ENCODE peak calls at places on chromosomes 11 and 22, in seven cellular contexts. One of them, this sample, is unnamed. For H3K9me3, the result is how much of the 10 kb centered on the place peaks cover.

GRCh38 chr11:119797137-119797611 is 68.2 kb upstream of the NECTIN1 start:
- DNase-seq in A549: no peak
- DNase-seq in sigmoid colon: no peak
- DNase-seq in PC-3: no peak
- DNase-seq in SK-N-SH: no peak
- DNase-seq in fibroblast of lung: no peak
- DNase-seq in HCT116: no peak
- DNase-seq in this sample: no peak

GRCh38 chr11:8739309-8739793 is 56.8 kb downstream of the RPL27A start:
- DNase-seq in A549: peak
- DNase-seq in sigmoid colon: peak
- DNase-seq in PC-3: no peak
- DNase-seq in SK-N-SH: no peak
- DNase-seq in fibroblast of lung: no peak
- DNase-seq in HCT116: no peak
- DNase-seq in this sample: no peak

GRCh38 chr11:14908214-14908880 is 16.3 kb upstream of the CYP2R1 start:
- DNase-seq in A549: peak
- DNase-seq in sigmoid colon: no peak
- DNase-seq in PC-3: peak
- DNase-seq in SK-N-SH: peak
- DNase-seq in fibroblast of lung: peak
- DNase-seq in HCT116: peak
- DNase-seq in this sample: no peak

GRCh38 chr11:17753641-17754040 is 19.1 kb downstream of the KCNC1 start:
- DNase-seq in A549: no peak
- DNase-seq in sigmoid colon: no peak
- DNase-seq in PC-3: no peak
- DNase-seq in SK-N-SH: no peak
- DNase-seq in fibroblast of lung: no peak
- DNase-seq in HCT116: no peak
- DNase-seq in this sample: no peak

GRCh38 chr22:31652911-31653684 is 8.9 kb downstream of the PISD start:
- DNase-seq in A549: no peak
- DNase-seq in sigmoid colon: no peak
- DNase-seq in PC-3: peak
- DNase-seq in SK-N-SH: no peak
- DNase-seq in fibroblast of lung: no peak
- DNase-seq in HCT116: no peak
- DNase-seq in this sample: no peak

GRCh38 chr22:36548606-36549005 is 19.6 kb upstream of the EIF3D start:
- DNase-seq in A549: no peak
- DNase-seq in sigmoid colon: no peak
- DNase-seq in PC-3: no peak
- DNase-seq in SK-N-SH: no peak
- DNase-seq in fibroblast of lung: no peak
- DNase-seq in HCT116: no peak
- DNase-seq in this sample: no peak

GRCh38 chr11:46348986-46349401 is 1.7 kb downstream of the DGKZ start:
- DNase-seq in A549: no peak
- DNase-seq in sigmoid colon: no peak
- DNase-seq in PC-3: no peak
- DNase-seq in SK-N-SH: no peak
- DNase-seq in fibroblast of lung: no peak
- DNase-seq in HCT116: no peak
- DNase-seq in this sample: peak

GRCh38 chr22:43011079-43011478 is 3.9 kb downstream of the PACSIN2 start:
- DNase-seq in A549: no peak
- DNase-seq in sigmoid colon: no peak
- DNase-seq in PC-3: no peak
- DNase-seq in SK-N-SH: no peak
- DNase-seq in fibroblast of lung: peak
- DNase-seq in HCT116: no peak
- DNase-seq in this sample: no peak

GRCh38 chr11:76567261-76567660 is 103.3 kb downstream of the LRRC32 start:
- DNase-seq in A549: no peak
- DNase-seq in sigmoid colon: no peak
- DNase-seq in PC-3: no peak
- DNase-seq in SK-N-SH: no peak
- DNase-seq in fibroblast of lung: no peak
- DNase-seq in HCT116: no peak
- DNase-seq in this sample: no peak

GRCh38 chr11:68412593-68413475 is 47.7 kb upstream of the PPP6R3 start:
- DNase-seq in A549: no peak
- DNase-seq in sigmoid colon: no peak
- DNase-seq in PC-3: no peak
- DNase-seq in SK-N-SH: no peak
- DNase-seq in fibroblast of lung: peak
- DNase-seq in HCT116: no peak
- DNase-seq in this sample: no peak

GRCh38 chr22:31451709-31452571 is 37.7 kb downstream of the EIF4ENIF1 start:
- DNase-seq in A549: peak
- DNase-seq in sigmoid colon: no peak
- DNase-seq in PC-3: peak
- DNase-seq in SK-N-SH: peak
- DNase-seq in fibroblast of lung: peak
- DNase-seq in HCT116: peak
- DNase-seq in this sample: no peak

GRCh38 chr11:19730373-19730772 is 17.7 kb downstream of the NAV2 start:
- DNase-seq in A549: no peak
- DNase-seq in sigmoid colon: peak
- DNase-seq in PC-3: no peak
- DNase-seq in SK-N-SH: peak
- DNase-seq in fibroblast of lung: no peak
- DNase-seq in HCT116: no peak
- DNase-seq in this sample: no peak

GRCh38 chr11:87878373-87878779 is 296.9 kb downstream of the RAB38 start:
- DNase-seq in A549: peak
- DNase-seq in sigmoid colon: no peak
- DNase-seq in PC-3: peak
- DNase-seq in SK-N-SH: no peak
- DNase-seq in fibroblast of lung: peak
- DNase-seq in HCT116: peak
- DNase-seq in this sample: no peak

GRCh38 chr11:72821221-72821919 is 7.2 kb downstream of the ATG16L2 start:
- DNase-seq in A549: no peak
- DNase-seq in sigmoid colon: no peak
- DNase-seq in PC-3: no peak
- DNase-seq in SK-N-SH: no peak
- DNase-seq in fibroblast of lung: no peak
- DNase-seq in HCT116: no peak
- DNase-seq in this sample: peak

GRCh38 chr22:39292002-39292401 is 27.4 kb downstream of the RPL3 start:
- DNase-seq in A549: peak
- DNase-seq in sigmoid colon: no peak
- DNase-seq in PC-3: peak
- DNase-seq in SK-N-SH: no peak
- DNase-seq in fibroblast of lung: peak
- DNase-seq in HCT116: no peak
- DNase-seq in this sample: no peak

GRCh38 chr11:115564851-115565250 is 60.6 kb upstream of the CADM1 start:
- DNase-seq in A549: no peak
- DNase-seq in sigmoid colon: no peak
- DNase-seq in PC-3: no peak
- DNase-seq in SK-N-SH: no peak
- DNase-seq in fibroblast of lung: no peak
- DNase-seq in HCT116: no peak
- DNase-seq in this sample: no peak

GRCh38 chr11:1457326-1457680 is 29.3 kb downstream of the MOB2 start:
- DNase-seq in A549: no peak
- DNase-seq in sigmoid colon: no peak
- DNase-seq in PC-3: no peak
- DNase-seq in SK-N-SH: no peak
- DNase-seq in fibroblast of lung: no peak
- DNase-seq in HCT116: no peak
- DNase-seq in this sample: no peak

GRCh38 chr11:65439331-65440181 is 17.0 kb downstream of the NEAT1 start:
- DNase-seq in A549: peak
- DNase-seq in sigmoid colon: peak
- DNase-seq in PC-3: peak
- DNase-seq in SK-N-SH: no peak
- DNase-seq in fibroblast of lung: peak
- DNase-seq in HCT116: no peak
- DNase-seq in this sample: no peak

GRCh38 chr11:3345736-3346135 is 33.2 kb downstream of the ZNF195 start:
- DNase-seq in A549: no peak
- DNase-seq in sigmoid colon: no peak
- DNase-seq in PC-3: no peak
- DNase-seq in SK-N-SH: no peak
- DNase-seq in fibroblast of lung: no peak
- DNase-seq in HCT116: no peak
- DNase-seq in this sample: no peak

GRCh38 chr11:123166095-123166559 is 28.9 kb downstream of the CLMP start:
- DNase-seq in A549: peak
- DNase-seq in sigmoid colon: peak
- DNase-seq in PC-3: peak
- DNase-seq in SK-N-SH: peak
- DNase-seq in fibroblast of lung: peak
- DNase-seq in HCT116: no peak
- DNase-seq in this sample: peak

GRCh38 chr11:61996933-61997332 is 29.5 kb upstream of the FTH1 start:
- DNase-seq in A549: no peak
- DNase-seq in sigmoid colon: no peak
- DNase-seq in PC-3: no peak
- DNase-seq in SK-N-SH: no peak
- DNase-seq in fibroblast of lung: no peak
- DNase-seq in HCT116: no peak
- DNase-seq in this sample: peak

DNA sequence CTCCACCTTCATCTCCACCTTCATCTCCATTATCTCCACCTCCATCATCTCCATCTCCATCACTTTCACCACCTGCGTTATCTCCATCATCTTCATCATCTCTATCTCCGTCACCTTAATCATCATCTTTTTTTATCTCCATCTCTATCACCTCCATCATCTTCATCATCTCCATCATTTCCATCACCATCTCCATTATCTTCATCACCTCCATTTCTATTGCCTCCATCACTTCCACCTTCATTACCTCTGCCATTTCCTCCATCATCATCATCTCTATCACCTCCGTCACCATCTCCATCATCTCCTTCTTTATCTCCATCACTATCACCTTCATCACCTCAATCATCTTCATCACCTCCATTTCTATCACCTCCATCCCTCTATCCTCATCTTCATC is 573.5 kb downstream of the TBC1D22A start:
- DNase-seq in A549: no peak
- DNase-seq in sigmoid colon: no peak
- DNase-seq in PC-3: no peak
- DNase-seq in SK-N-SH: no peak
- DNase-seq in fibroblast of lung: no peak
- DNase-seq in HCT116: no peak
- DNase-seq in this sample: no peak
- H3K9me3 ChIP-seq in A549: under half
- H3K9me3 ChIP-seq in sigmoid colon: under half
- H3K9me3 ChIP-seq in PC-3: under half
- H3K9me3 ChIP-seq in SK-N-SH: under half
- H3K9me3 ChIP-seq in fibroblast of lung: under half
- H3K9me3 ChIP-seq in HCT116: under half
- H3K9me3 ChIP-seq in this sample: under half

GRCh38 chr11:34825315-34825669 is 90.9 kb downstream of the APIP start:
- DNase-seq in A549: no peak
- DNase-seq in sigmoid colon: no peak
- DNase-seq in PC-3: peak
- DNase-seq in SK-N-SH: no peak
- DNase-seq in fibroblast of lung: no peak
- DNase-seq in HCT116: peak
- DNase-seq in this sample: no peak

GRCh38 chr11:34826384-34826726 is 89.8 kb downstream of the APIP start:
- DNase-seq in A549: no peak
- DNase-seq in sigmoid colon: no peak
- DNase-seq in PC-3: no peak
- DNase-seq in SK-N-SH: no peak
- DNase-seq in fibroblast of lung: no peak
- DNase-seq in HCT116: no peak
- DNase-seq in this sample: no peak

GRCh38 chr11:34827239-34827638 is 88.9 kb downstream of the APIP start:
- DNase-seq in A549: no peak
- DNase-seq in sigmoid colon: no peak
- DNase-seq in PC-3: no peak
- DNase-seq in SK-N-SH: no peak
- DNase-seq in fibroblast of lung: no peak
- DNase-seq in HCT116: no peak
- DNase-seq in this sample: no peak

GRCh38 chr11:34824425-34824824 is 91.8 kb downstream of the APIP start:
- DNase-seq in A549: no peak
- DNase-seq in sigmoid colon: no peak
- DNase-seq in PC-3: no peak
- DNase-seq in SK-N-SH: no peak
- DNase-seq in fibroblast of lung: no peak
- DNase-seq in HCT116: no peak
- DNase-seq in this sample: no peak

DNA sequence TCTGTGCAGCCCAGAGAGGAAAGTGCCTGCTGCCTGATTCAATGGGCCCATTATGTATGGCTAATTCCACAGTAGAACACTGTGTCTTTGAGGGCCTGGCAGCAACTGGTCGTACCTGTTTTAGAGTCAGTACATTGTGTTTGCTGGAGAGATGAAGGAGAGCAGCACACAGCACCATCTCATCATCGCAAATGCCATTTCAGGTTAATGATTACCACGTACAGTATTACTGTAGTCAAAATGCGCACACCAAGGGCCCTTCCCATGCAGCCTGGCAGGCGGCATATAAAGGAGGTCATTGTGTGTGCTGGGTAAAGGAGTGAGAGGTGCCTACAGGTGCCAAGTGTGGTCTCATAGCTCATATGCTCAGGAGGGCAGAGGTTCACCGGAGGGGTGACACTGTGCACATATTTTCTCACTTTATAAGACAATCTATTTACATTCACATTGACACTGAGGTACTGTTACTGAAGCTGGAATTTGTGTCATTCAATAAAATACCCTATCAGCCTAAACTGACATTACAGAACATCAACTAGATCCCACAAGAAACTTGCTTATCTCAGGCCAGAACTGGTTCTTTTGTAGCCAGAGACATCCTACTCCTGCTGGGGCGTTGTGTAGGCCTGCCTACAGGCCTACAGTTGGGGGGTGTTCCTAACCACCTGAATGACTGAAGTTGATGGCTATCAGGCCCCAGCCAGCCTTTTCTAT is 90.4 kb downstream of the APIP start:
- DNase-seq in A549: no peak
- DNase-seq in sigmoid colon: no peak
- DNase-seq in PC-3: peak
- DNase-seq in SK-N-SH: no peak
- DNase-seq in fibroblast of lung: no peak
- DNase-seq in HCT116: peak
- DNase-seq in this sample: peak
- TF ChIP-seq CTCF in A549: no peak
- TF ChIP-seq CTCF in sigmoid colon: no peak
- TF ChIP-seq CTCF in PC-3: no peak
- TF ChIP-seq CTCF in SK-N-SH: no peak
- TF ChIP-seq CTCF in fibroblast of lung: no peak
- TF ChIP-seq CTCF in HCT116: no peak
- TF ChIP-seq CTCF in this sample: no peak

GRCh38 chr22:49481651-49482399 is 345.8 kb downstream of the BRD1 start:
- DNase-seq in A549: no peak
- DNase-seq in sigmoid colon: no peak
- DNase-seq in PC-3: peak
- DNase-seq in SK-N-SH: no peak
- DNase-seq in fibroblast of lung: no peak
- DNase-seq in HCT116: no peak
- DNase-seq in this sample: no peak
- H3K9me3 ChIP-seq in A549: under half
- H3K9me3 ChIP-seq in sigmoid colon: under half
- H3K9me3 ChIP-seq in PC-3: under half
- H3K9me3 ChIP-seq in SK-N-SH: under half
- H3K9me3 ChIP-seq in fibroblast of lung: under half
- H3K9me3 ChIP-seq in HCT116: under half
- H3K9me3 ChIP-seq in this sample: under half

GRCh38 chr22:25172153-25172552 is 27.5 kb upstream of the CRYBB3 start:
- DNase-seq in A549: peak
- DNase-seq in sigmoid colon: no peak
- DNase-seq in PC-3: peak
- DNase-seq in SK-N-SH: peak
- DNase-seq in fibroblast of lung: no peak
- DNase-seq in HCT116: peak
- DNase-seq in this sample: no peak
- TF ChIP-seq CTCF in A549: peak
- TF ChIP-seq CTCF in sigmoid colon: peak
- TF ChIP-seq CTCF in PC-3: peak
- TF ChIP-seq CTCF in SK-N-SH: peak
- TF ChIP-seq CTCF in fibroblast of lung: no peak
- TF ChIP-seq CTCF in HCT116: peak
- TF ChIP-seq CTCF in this sample: no peak

This sample was measured in mucosa of descending colon.